ENCODE peak calls at places on chromosomes 7 and 10, in ten cellular contexts. One of them, this sample, is unnamed.

GRCh38 chr10:119025336-119025735 is 4.2 kb upstream of the NANOS1 start:
- DNase-seq in activated T-helper 1 cell treated with anti-CD3 and anti-CD28 coated beads, Interleukin-2, amount 50 U/mL, for 16 hours: no peak
- DNase-seq in AG04450: no peak
- DNase-seq in naive thymus-derived CD8-positive, alpha-beta T cell: no peak
- DNase-seq in AG08396: peak
- DNase-seq in COR-L47: no peak
- DNase-seq in activated naive CD4-positive, alpha-beta T cell treated with Interleukin-2 at 50 U/mL for 16 hours: no peak
- DNase-seq in T-helper 9 cell: no peak
- DNase-seq in amniotic stem cell: no peak
- DNase-seq in stimulated activated CD8-positive, alpha-beta memory T cell treated with anti-CD3 and anti-CD28 coated beads, Interleukin-4, amount 100 ng/mL, for 48 hours: no peak
- DNase-seq in this sample: no peak

GRCh38 chr7:143018931-143019330 is 8.0 kb downstream of the OR9A2 start:
- DNase-seq in COR-L47: no peak
- DNase-seq in stimulated activated CD8-positive, alpha-beta memory T cell treated with anti-CD3 and anti-CD28 coated beads, Interleukin-4, amount 100 ng/mL, for 48 hours: no peak
- DNase-seq in T-helper 9 cell: no peak
- DNase-seq in naive thymus-derived CD8-positive, alpha-beta T cell: no peak
- DNase-seq in AG04450: no peak
- DNase-seq in activated naive CD4-positive, alpha-beta T cell treated with Interleukin-2 at 50 U/mL for 16 hours: no peak
- DNase-seq in activated T-helper 1 cell treated with anti-CD3 and anti-CD28 coated beads, Interleukin-2, amount 50 U/mL, for 16 hours: no peak
- DNase-seq in AG08396: no peak
- DNase-seq in amniotic stem cell: no peak
- DNase-seq in this sample: no peak

GRCh38 chr10:120131183-120131582 is 238.7 kb downstream of the SEC23IP start:
- DNase-seq in naive thymus-derived CD8-positive, alpha-beta T cell: no peak
- DNase-seq in AG08396: peak
- DNase-seq in activated T-helper 1 cell treated with anti-CD3 and anti-CD28 coated beads, Interleukin-2, amount 50 U/mL, for 16 hours: no peak
- DNase-seq in activated naive CD4-positive, alpha-beta T cell treated with Interleukin-2 at 50 U/mL for 16 hours: no peak
- DNase-seq in stimulated activated CD8-positive, alpha-beta memory T cell treated with anti-CD3 and anti-CD28 coated beads, Interleukin-4, amount 100 ng/mL, for 48 hours: no peak
- DNase-seq in COR-L47: no peak
- DNase-seq in T-helper 9 cell: no peak
- DNase-seq in AG04450: no peak
- DNase-seq in amniotic stem cell: no peak
- DNase-seq in this sample: no peak

GRCh38 chr7:132123763-132124162 is 452.5 kb downstream of the PLXNA4 start:
- DNase-seq in naive thymus-derived CD8-positive, alpha-beta T cell: no peak
- DNase-seq in amniotic stem cell: no peak
- DNase-seq in activated naive CD4-positive, alpha-beta T cell treated with Interleukin-2 at 50 U/mL for 16 hours: no peak
- DNase-seq in AG04450: no peak
- DNase-seq in activated T-helper 1 cell treated with anti-CD3 and anti-CD28 coated beads, Interleukin-2, amount 50 U/mL, for 16 hours: no peak
- DNase-seq in AG08396: no peak
- DNase-seq in T-helper 9 cell: no peak
- DNase-seq in stimulated activated CD8-positive, alpha-beta memory T cell treated with anti-CD3 and anti-CD28 coated beads, Interleukin-4, amount 100 ng/mL, for 48 hours: no peak
- DNase-seq in COR-L47: no peak
- DNase-seq in this sample: no peak

GRCh38 chr10:42975558-42976352 is 101.1 kb upstream of the RET start:
- DNase-seq in AG04450: no peak
- DNase-seq in activated T-helper 1 cell treated with anti-CD3 and anti-CD28 coated beads, Interleukin-2, amount 50 U/mL, for 16 hours: no peak
- DNase-seq in naive thymus-derived CD8-positive, alpha-beta T cell: no peak
- DNase-seq in AG08396: no peak
- DNase-seq in activated naive CD4-positive, alpha-beta T cell treated with Interleukin-2 at 50 U/mL for 16 hours: no peak
- DNase-seq in stimulated activated CD8-positive, alpha-beta memory T cell treated with anti-CD3 and anti-CD28 coated beads, Interleukin-4, amount 100 ng/mL, for 48 hours: peak
- DNase-seq in T-helper 9 cell: no peak
- DNase-seq in COR-L47: no peak
- DNase-seq in amniotic stem cell: no peak
- DNase-seq in this sample: no peak

GRCh38 chr7:44216019-44216418 is 15.2 kb downstream of the YKT6 start:
- DNase-seq in COR-L47: peak
- DNase-seq in AG08396: no peak
- DNase-seq in AG04450: no peak
- DNase-seq in stimulated activated CD8-positive, alpha-beta memory T cell treated with anti-CD3 and anti-CD28 coated beads, Interleukin-4, amount 100 ng/mL, for 48 hours: no peak
- DNase-seq in amniotic stem cell: no peak
- DNase-seq in activated naive CD4-positive, alpha-beta T cell treated with Interleukin-2 at 50 U/mL for 16 hours: no peak
- DNase-seq in T-helper 9 cell: no peak
- DNase-seq in activated T-helper 1 cell treated with anti-CD3 and anti-CD28 coated beads, Interleukin-2, amount 50 U/mL, for 16 hours: no peak
- DNase-seq in naive thymus-derived CD8-positive, alpha-beta T cell: no peak
- DNase-seq in this sample: no peak

GRCh38 chr7:151249732-151250072 is 1.2 kb upstream of the SMARCD3 start:
- DNase-seq in activated T-helper 1 cell treated with anti-CD3 and anti-CD28 coated beads, Interleukin-2, amount 50 U/mL, for 16 hours: no peak
- DNase-seq in activated naive CD4-positive, alpha-beta T cell treated with Interleukin-2 at 50 U/mL for 16 hours: no peak
- DNase-seq in amniotic stem cell: peak
- DNase-seq in COR-L47: no peak
- DNase-seq in stimulated activated CD8-positive, alpha-beta memory T cell treated with anti-CD3 and anti-CD28 coated beads, Interleukin-4, amount 100 ng/mL, for 48 hours: no peak
- DNase-seq in AG04450: no peak
- DNase-seq in AG08396: peak
- DNase-seq in naive thymus-derived CD8-positive, alpha-beta T cell: no peak
- DNase-seq in T-helper 9 cell: no peak
- DNase-seq in this sample: no peak

GRCh38 chr7:155489862-155490696 is 32.1 kb downstream of the EN2 start:
- DNase-seq in amniotic stem cell: no peak
- DNase-seq in COR-L47: no peak
- DNase-seq in activated naive CD4-positive, alpha-beta T cell treated with Interleukin-2 at 50 U/mL for 16 hours: no peak
- DNase-seq in activated T-helper 1 cell treated with anti-CD3 and anti-CD28 coated beads, Interleukin-2, amount 50 U/mL, for 16 hours: no peak
- DNase-seq in T-helper 9 cell: no peak
- DNase-seq in AG04450: no peak
- DNase-seq in stimulated activated CD8-positive, alpha-beta memory T cell treated with anti-CD3 and anti-CD28 coated beads, Interleukin-4, amount 100 ng/mL, for 48 hours: no peak
- DNase-seq in naive thymus-derived CD8-positive, alpha-beta T cell: no peak
- DNase-seq in AG08396: peak
- DNase-seq in this sample: no peak

GRCh38 chr10:16891375-16892313 is 74.4 kb upstream of the RSU1 start:
- DNase-seq in amniotic stem cell: no peak
- DNase-seq in stimulated activated CD8-positive, alpha-beta memory T cell treated with anti-CD3 and anti-CD28 coated beads, Interleukin-4, amount 100 ng/mL, for 48 hours: peak
- DNase-seq in COR-L47: no peak
- DNase-seq in activated naive CD4-positive, alpha-beta T cell treated with Interleukin-2 at 50 U/mL for 16 hours: peak
- DNase-seq in T-helper 9 cell: peak
- DNase-seq in naive thymus-derived CD8-positive, alpha-beta T cell: peak
- DNase-seq in AG08396: peak
- DNase-seq in AG04450: peak
- DNase-seq in activated T-helper 1 cell treated with anti-CD3 and anti-CD28 coated beads, Interleukin-2, amount 50 U/mL, for 16 hours: no peak
- DNase-seq in this sample: no peak

GRCh38 chr10:10794056-10794455 is 223.6 kb upstream of the CELF2 start:
- DNase-seq in COR-L47: no peak
- DNase-seq in T-helper 9 cell: no peak
- DNase-seq in AG08396: no peak
- DNase-seq in stimulated activated CD8-positive, alpha-beta memory T cell treated with anti-CD3 and anti-CD28 coated beads, Interleukin-4, amount 100 ng/mL, for 48 hours: no peak
- DNase-seq in AG04450: no peak
- DNase-seq in amniotic stem cell: no peak
- DNase-seq in naive thymus-derived CD8-positive, alpha-beta T cell: no peak
- DNase-seq in activated naive CD4-positive, alpha-beta T cell treated with Interleukin-2 at 50 U/mL for 16 hours: no peak
- DNase-seq in activated T-helper 1 cell treated with anti-CD3 and anti-CD28 coated beads, Interleukin-2, amount 50 U/mL, for 16 hours: no peak
- DNase-seq in this sample: no peak

GRCh38 chr7:16921644-16922257 is 40.0 kb upstream of the AGR3 start:
- DNase-seq in stimulated activated CD8-positive, alpha-beta memory T cell treated with anti-CD3 and anti-CD28 coated beads, Interleukin-4, amount 100 ng/mL, for 48 hours: no peak
- DNase-seq in activated naive CD4-positive, alpha-beta T cell treated with Interleukin-2 at 50 U/mL for 16 hours: no peak
- DNase-seq in COR-L47: peak
- DNase-seq in amniotic stem cell: no peak
- DNase-seq in naive thymus-derived CD8-positive, alpha-beta T cell: no peak
- DNase-seq in activated T-helper 1 cell treated with anti-CD3 and anti-CD28 coated beads, Interleukin-2, amount 50 U/mL, for 16 hours: no peak
- DNase-seq in T-helper 9 cell: no peak
- DNase-seq in AG08396: no peak
- DNase-seq in AG04450: no peak
- DNase-seq in this sample: no peak

GRCh38 chr7:94698275-94698674 is 42.3 kb upstream of the SGCE start:
- DNase-seq in AG08396: peak
- DNase-seq in naive thymus-derived CD8-positive, alpha-beta T cell: no peak
- DNase-seq in amniotic stem cell: peak
- DNase-seq in COR-L47: no peak
- DNase-seq in stimulated activated CD8-positive, alpha-beta memory T cell treated with anti-CD3 and anti-CD28 coated beads, Interleukin-4, amount 100 ng/mL, for 48 hours: no peak
- DNase-seq in T-helper 9 cell: no peak
- DNase-seq in AG04450: peak
- DNase-seq in activated T-helper 1 cell treated with anti-CD3 and anti-CD28 coated beads, Interleukin-2, amount 50 U/mL, for 16 hours: no peak
- DNase-seq in activated naive CD4-positive, alpha-beta T cell treated with Interleukin-2 at 50 U/mL for 16 hours: no peak
- DNase-seq in this sample: no peak

GRCh38 chr10:116115233-116115632 is 157.8 kb downstream of the GFRA1 start:
- DNase-seq in amniotic stem cell: no peak
- DNase-seq in AG04450: no peak
- DNase-seq in activated T-helper 1 cell treated with anti-CD3 and anti-CD28 coated beads, Interleukin-2, amount 50 U/mL, for 16 hours: no peak
- DNase-seq in COR-L47: no peak
- DNase-seq in T-helper 9 cell: no peak
- DNase-seq in AG08396: no peak
- DNase-seq in naive thymus-derived CD8-positive, alpha-beta T cell: no peak
- DNase-seq in stimulated activated CD8-positive, alpha-beta memory T cell treated with anti-CD3 and anti-CD28 coated beads, Interleukin-4, amount 100 ng/mL, for 48 hours: no peak
- DNase-seq in activated naive CD4-positive, alpha-beta T cell treated with Interleukin-2 at 50 U/mL for 16 hours: no peak
- DNase-seq in this sample: no peak

GRCh38 chr7:113331155-113331898 is 213.0 kb upstream of the SMIM30 start:
- DNase-seq in activated naive CD4-positive, alpha-beta T cell treated with Interleukin-2 at 50 U/mL for 16 hours: no peak
- DNase-seq in naive thymus-derived CD8-positive, alpha-beta T cell: no peak
- DNase-seq in T-helper 9 cell: no peak
- DNase-seq in COR-L47: no peak
- DNase-seq in activated T-helper 1 cell treated with anti-CD3 and anti-CD28 coated beads, Interleukin-2, amount 50 U/mL, for 16 hours: no peak
- DNase-seq in stimulated activated CD8-positive, alpha-beta memory T cell treated with anti-CD3 and anti-CD28 coated beads, Interleukin-4, amount 100 ng/mL, for 48 hours: no peak
- DNase-seq in AG08396: no peak
- DNase-seq in AG04450: no peak
- DNase-seq in amniotic stem cell: no peak
- DNase-seq in this sample: no peak

GRCh38 chr7:96287168-96287567 is 34.7 kb downstream of the SLC25A13 start:
- DNase-seq in AG04450: no peak
- DNase-seq in stimulated activated CD8-positive, alpha-beta memory T cell treated with anti-CD3 and anti-CD28 coated beads, Interleukin-4, amount 100 ng/mL, for 48 hours: no peak
- DNase-seq in activated T-helper 1 cell treated with anti-CD3 and anti-CD28 coated beads, Interleukin-2, amount 50 U/mL, for 16 hours: no peak
- DNase-seq in amniotic stem cell: no peak
- DNase-seq in COR-L47: no peak
- DNase-seq in naive thymus-derived CD8-positive, alpha-beta T cell: no peak
- DNase-seq in AG08396: no peak
- DNase-seq in activated naive CD4-positive, alpha-beta T cell treated with Interleukin-2 at 50 U/mL for 16 hours: no peak
- DNase-seq in T-helper 9 cell: no peak
- DNase-seq in this sample: no peak

GRCh38 chr7:2967238-2967637 is 76.4 kb downstream of the CARD11 start:
- DNase-seq in activated T-helper 1 cell treated with anti-CD3 and anti-CD28 coated beads, Interleukin-2, amount 50 U/mL, for 16 hours: no peak
- DNase-seq in T-helper 9 cell: no peak
- DNase-seq in activated naive CD4-positive, alpha-beta T cell treated with Interleukin-2 at 50 U/mL for 16 hours: no peak
- DNase-seq in AG08396: no peak
- DNase-seq in AG04450: no peak
- DNase-seq in stimulated activated CD8-positive, alpha-beta memory T cell treated with anti-CD3 and anti-CD28 coated beads, Interleukin-4, amount 100 ng/mL, for 48 hours: peak
- DNase-seq in amniotic stem cell: no peak
- DNase-seq in naive thymus-derived CD8-positive, alpha-beta T cell: no peak
- DNase-seq in COR-L47: no peak
- DNase-seq in this sample: no peak

GRCh38 chr10:623477-624311 is 65.8 kb downstream of the DIP2C start:
- DNase-seq in naive thymus-derived CD8-positive, alpha-beta T cell: no peak
- DNase-seq in stimulated activated CD8-positive, alpha-beta memory T cell treated with anti-CD3 and anti-CD28 coated beads, Interleukin-4, amount 100 ng/mL, for 48 hours: no peak
- DNase-seq in T-helper 9 cell: no peak
- DNase-seq in activated T-helper 1 cell treated with anti-CD3 and anti-CD28 coated beads, Interleukin-2, amount 50 U/mL, for 16 hours: no peak
- DNase-seq in COR-L47: no peak
- DNase-seq in AG04450: no peak
- DNase-seq in activated naive CD4-positive, alpha-beta T cell treated with Interleukin-2 at 50 U/mL for 16 hours: no peak
- DNase-seq in AG08396: no peak
- DNase-seq in amniotic stem cell: no peak
- DNase-seq in this sample: no peak

GRCh38 chr7:30925913-30926312 is 14.3 kb downstream of the AQP1 start:
- DNase-seq in AG08396: no peak
- DNase-seq in stimulated activated CD8-positive, alpha-beta memory T cell treated with anti-CD3 and anti-CD28 coated beads, Interleukin-4, amount 100 ng/mL, for 48 hours: peak
- DNase-seq in activated T-helper 1 cell treated with anti-CD3 and anti-CD28 coated beads, Interleukin-2, amount 50 U/mL, for 16 hours: no peak
- DNase-seq in activated naive CD4-positive, alpha-beta T cell treated with Interleukin-2 at 50 U/mL for 16 hours: no peak
- DNase-seq in COR-L47: no peak
- DNase-seq in naive thymus-derived CD8-positive, alpha-beta T cell: no peak
- DNase-seq in amniotic stem cell: no peak
- DNase-seq in T-helper 9 cell: no peak
- DNase-seq in AG04450: no peak
- DNase-seq in this sample: no peak

GRCh38 chr7:15687645-15688025 is 1.2 kb upstream of the MEOX2 start:
- DNase-seq in AG04450: no peak
- DNase-seq in activated T-helper 1 cell treated with anti-CD3 and anti-CD28 coated beads, Interleukin-2, amount 50 U/mL, for 16 hours: no peak
- DNase-seq in AG08396: no peak
- DNase-seq in COR-L47: no peak
- DNase-seq in stimulated activated CD8-positive, alpha-beta memory T cell treated with anti-CD3 and anti-CD28 coated beads, Interleukin-4, amount 100 ng/mL, for 48 hours: no peak
- DNase-seq in T-helper 9 cell: no peak
- DNase-seq in amniotic stem cell: no peak
- DNase-seq in activated naive CD4-positive, alpha-beta T cell treated with Interleukin-2 at 50 U/mL for 16 hours: no peak
- DNase-seq in naive thymus-derived CD8-positive, alpha-beta T cell: no peak
- DNase-seq in this sample: no peak

GRCh38 chr7:152202056-152202455 is 176.6 kb downstream of the GALNT11 start:
- DNase-seq in T-helper 9 cell: no peak
- DNase-seq in AG08396: no peak
- DNase-seq in stimulated activated CD8-positive, alpha-beta memory T cell treated with anti-CD3 and anti-CD28 coated beads, Interleukin-4, amount 100 ng/mL, for 48 hours: no peak
- DNase-seq in AG04450: no peak
- DNase-seq in naive thymus-derived CD8-positive, alpha-beta T cell: no peak
- DNase-seq in activated naive CD4-positive, alpha-beta T cell treated with Interleukin-2 at 50 U/mL for 16 hours: no peak
- DNase-seq in COR-L47: no peak
- DNase-seq in activated T-helper 1 cell treated with anti-CD3 and anti-CD28 coated beads, Interleukin-2, amount 50 U/mL, for 16 hours: no peak
- DNase-seq in amniotic stem cell: no peak
- DNase-seq in this sample: no peak

GRCh38 chr7:109751241-109751640 is 1181.6 kb downstream of the DNAJB9 start:
- DNase-seq in stimulated activated CD8-positive, alpha-beta memory T cell treated with anti-CD3 and anti-CD28 coated beads, Interleukin-4, amount 100 ng/mL, for 48 hours: no peak
- DNase-seq in T-helper 9 cell: no peak
- DNase-seq in amniotic stem cell: no peak
- DNase-seq in AG04450: no peak
- DNase-seq in activated naive CD4-positive, alpha-beta T cell treated with Interleukin-2 at 50 U/mL for 16 hours: no peak
- DNase-seq in AG08396: no peak
- DNase-seq in activated T-helper 1 cell treated with anti-CD3 and anti-CD28 coated beads, Interleukin-2, amount 50 U/mL, for 16 hours: no peak
- DNase-seq in COR-L47: no peak
- DNase-seq in naive thymus-derived CD8-positive, alpha-beta T cell: no peak
- DNase-seq in this sample: no peak

GRCh38 chr10:110504111-110504735 is 6.5 kb downstream of the DUSP5 start:
- DNase-seq in COR-L47: no peak
- DNase-seq in AG04450: peak
- DNase-seq in stimulated activated CD8-positive, alpha-beta memory T cell treated with anti-CD3 and anti-CD28 coated beads, Interleukin-4, amount 100 ng/mL, for 48 hours: peak
- DNase-seq in activated naive CD4-positive, alpha-beta T cell treated with Interleukin-2 at 50 U/mL for 16 hours: peak
- DNase-seq in T-helper 9 cell: peak
- DNase-seq in naive thymus-derived CD8-positive, alpha-beta T cell: peak
- DNase-seq in activated T-helper 1 cell treated with anti-CD3 and anti-CD28 coated beads, Interleukin-2, amount 50 U/mL, for 16 hours: no peak
- DNase-seq in AG08396: peak
- DNase-seq in amniotic stem cell: no peak
- DNase-seq in this sample: no peak

GRCh38 chr7:29811597-29811996 is 5.3 kb downstream of the WIPF3 start:
- DNase-seq in naive thymus-derived CD8-positive, alpha-beta T cell: no peak
- DNase-seq in amniotic stem cell: no peak
- DNase-seq in activated T-helper 1 cell treated with anti-CD3 and anti-CD28 coated beads, Interleukin-2, amount 50 U/mL, for 16 hours: no peak
- DNase-seq in activated naive CD4-positive, alpha-beta T cell treated with Interleukin-2 at 50 U/mL for 16 hours: no peak
- DNase-seq in AG04450: no peak
- DNase-seq in AG08396: no peak
- DNase-seq in COR-L47: peak
- DNase-seq in T-helper 9 cell: no peak
- DNase-seq in stimulated activated CD8-positive, alpha-beta memory T cell treated with anti-CD3 and anti-CD28 coated beads, Interleukin-4, amount 100 ng/mL, for 48 hours: no peak
- DNase-seq in this sample: no peak

GRCh38 chr7:116911799-116912198 is 41.5 kb upstream of the ST7 start:
- DNase-seq in activated naive CD4-positive, alpha-beta T cell treated with Interleukin-2 at 50 U/mL for 16 hours: no peak
- DNase-seq in activated T-helper 1 cell treated with anti-CD3 and anti-CD28 coated beads, Interleukin-2, amount 50 U/mL, for 16 hours: no peak
- DNase-seq in naive thymus-derived CD8-positive, alpha-beta T cell: no peak
- DNase-seq in AG04450: no peak
- DNase-seq in stimulated activated CD8-positive, alpha-beta memory T cell treated with anti-CD3 and anti-CD28 coated beads, Interleukin-4, amount 100 ng/mL, for 48 hours: no peak
- DNase-seq in AG08396: peak
- DNase-seq in amniotic stem cell: no peak
- DNase-seq in T-helper 9 cell: no peak
- DNase-seq in COR-L47: no peak
- DNase-seq in this sample: no peak

GRCh38 chr10:114684822-114685209 is 26.7 kb upstream of the ABLIM1 start:
- DNase-seq in naive thymus-derived CD8-positive, alpha-beta T cell: no peak
- DNase-seq in AG08396: peak
- DNase-seq in stimulated activated CD8-positive, alpha-beta memory T cell treated with anti-CD3 and anti-CD28 coated beads, Interleukin-4, amount 100 ng/mL, for 48 hours: no peak
- DNase-seq in amniotic stem cell: peak
- DNase-seq in COR-L47: no peak
- DNase-seq in activated naive CD4-positive, alpha-beta T cell treated with Interleukin-2 at 50 U/mL for 16 hours: no peak
- DNase-seq in AG04450: peak
- DNase-seq in activated T-helper 1 cell treated with anti-CD3 and anti-CD28 coated beads, Interleukin-2, amount 50 U/mL, for 16 hours: no peak
- DNase-seq in T-helper 9 cell: no peak
- DNase-seq in this sample: no peak

GRCh38 chr10:82826132-82826531 is 951.1 kb downstream of the NRG3 start:
- DNase-seq in stimulated activated CD8-positive, alpha-beta memory T cell treated with anti-CD3 and anti-CD28 coated beads, Interleukin-4, amount 100 ng/mL, for 48 hours: no peak
- DNase-seq in activated T-helper 1 cell treated with anti-CD3 and anti-CD28 coated beads, Interleukin-2, amount 50 U/mL, for 16 hours: no peak
- DNase-seq in amniotic stem cell: peak
- DNase-seq in activated naive CD4-positive, alpha-beta T cell treated with Interleukin-2 at 50 U/mL for 16 hours: no peak
- DNase-seq in AG08396: no peak
- DNase-seq in AG04450: no peak
- DNase-seq in COR-L47: no peak
- DNase-seq in naive thymus-derived CD8-positive, alpha-beta T cell: no peak
- DNase-seq in T-helper 9 cell: no peak
- DNase-seq in this sample: no peak

GRCh38 chr10:32103721-32104120 is 47.5 kb upstream of the KIF5B start:
- DNase-seq in AG08396: no peak
- DNase-seq in activated naive CD4-positive, alpha-beta T cell treated with Interleukin-2 at 50 U/mL for 16 hours: no peak
- DNase-seq in T-helper 9 cell: no peak
- DNase-seq in COR-L47: no peak
- DNase-seq in AG04450: no peak
- DNase-seq in activated T-helper 1 cell treated with anti-CD3 and anti-CD28 coated beads, Interleukin-2, amount 50 U/mL, for 16 hours: no peak
- DNase-seq in naive thymus-derived CD8-positive, alpha-beta T cell: no peak
- DNase-seq in amniotic stem cell: no peak
- DNase-seq in stimulated activated CD8-positive, alpha-beta memory T cell treated with anti-CD3 and anti-CD28 coated beads, Interleukin-4, amount 100 ng/mL, for 48 hours: no peak
- DNase-seq in this sample: no peak

GRCh38 chr7:130994378-130995115 is 260.5 kb upstream of the KLF14 start:
- DNase-seq in COR-L47: no peak
- DNase-seq in activated naive CD4-positive, alpha-beta T cell treated with Interleukin-2 at 50 U/mL for 16 hours: peak
- DNase-seq in stimulated activated CD8-positive, alpha-beta memory T cell treated with anti-CD3 and anti-CD28 coated beads, Interleukin-4, amount 100 ng/mL, for 48 hours: no peak
- DNase-seq in activated T-helper 1 cell treated with anti-CD3 and anti-CD28 coated beads, Interleukin-2, amount 50 U/mL, for 16 hours: no peak
- DNase-seq in naive thymus-derived CD8-positive, alpha-beta T cell: no peak
- DNase-seq in amniotic stem cell: no peak
- DNase-seq in AG04450: no peak
- DNase-seq in AG08396: no peak
- DNase-seq in T-helper 9 cell: no peak
- DNase-seq in this sample: no peak